ENCODE peak calls at places on chromosomes 5 and 9, in four cellular contexts. One of them, this sample, is unnamed.

GRCh38 chr9:88775037-88775471 is 216.2 kb upstream of the S1PR3 start:
- DNase-seq in fibroblast of mammary gland: peak; percentile 98
- DNase-seq in stimulated activated CD4-positive, alpha-beta T cell treated with anti-CD3 and anti-CD28 coated beads, Interleukin-4, amount 100 ng/mL, for 48 hours: no peak
- DNase-seq in COR-L47: no peak
- DNase-seq in this sample: peak; percentile 71

GRCh38 chr5:172377856-172378255 is 76.5 kb downstream of the SH3PXD2B start:
- DNase-seq in fibroblast of mammary gland: no peak
- DNase-seq in stimulated activated CD4-positive, alpha-beta T cell treated with anti-CD3 and anti-CD28 coated beads, Interleukin-4, amount 100 ng/mL, for 48 hours: no peak
- DNase-seq in COR-L47: no peak
- DNase-seq in this sample: no peak

GRCh38 chr9:94568250-94568889 is 13.5 kb downstream of the PCAT7 start:
- DNase-seq in fibroblast of mammary gland: no peak
- DNase-seq in stimulated activated CD4-positive, alpha-beta T cell treated with anti-CD3 and anti-CD28 coated beads, Interleukin-4, amount 100 ng/mL, for 48 hours: no peak
- DNase-seq in COR-L47: no peak
- DNase-seq in this sample: no peak

GRCh38 chr9:121782514-121783110 is 131.2 kb downstream of the DAB2IP start:
- DNase-seq in fibroblast of mammary gland: no peak
- DNase-seq in stimulated activated CD4-positive, alpha-beta T cell treated with anti-CD3 and anti-CD28 coated beads, Interleukin-4, amount 100 ng/mL, for 48 hours: no peak
- DNase-seq in COR-L47: no peak
- DNase-seq in this sample: no peak

GRCh38 chr5:10885026-10885425 is 124.0 kb upstream of the DAP start:
- DNase-seq in fibroblast of mammary gland: peak; percentile 21
- DNase-seq in stimulated activated CD4-positive, alpha-beta T cell treated with anti-CD3 and anti-CD28 coated beads, Interleukin-4, amount 100 ng/mL, for 48 hours: no peak
- DNase-seq in COR-L47: no peak
- DNase-seq in this sample: no peak

GRCh38 chr9:86795861-86796497 is 151.3 kb downstream of the GAS1 start:
- DNase-seq in fibroblast of mammary gland: peak; percentile 93
- DNase-seq in stimulated activated CD4-positive, alpha-beta T cell treated with anti-CD3 and anti-CD28 coated beads, Interleukin-4, amount 100 ng/mL, for 48 hours: no peak
- DNase-seq in COR-L47: no peak
- DNase-seq in this sample: peak; percentile 51

GRCh38 chr9:109956811-109957440 is 176.9 kb downstream of the PALM2AKAP2 start:
- DNase-seq in fibroblast of mammary gland: peak; percentile 20
- DNase-seq in stimulated activated CD4-positive, alpha-beta T cell treated with anti-CD3 and anti-CD28 coated beads, Interleukin-4, amount 100 ng/mL, for 48 hours: no peak
- DNase-seq in COR-L47: peak; percentile 17
- DNase-seq in this sample: no peak

GRCh38 chr9:124263158-124263557 is 5.4 kb downstream of the NEK6 start:
- DNase-seq in fibroblast of mammary gland: peak; percentile 39
- DNase-seq in stimulated activated CD4-positive, alpha-beta T cell treated with anti-CD3 and anti-CD28 coated beads, Interleukin-4, amount 100 ng/mL, for 48 hours: no peak
- DNase-seq in COR-L47: no peak
- DNase-seq in this sample: no peak